ENCODE peak calls at places on chromosomes 7 and 10, in nine cellular contexts. E is SK-N-SH, D is prostate gland, V is HepG2, U is K562, A is stomach, T is spleen, G is HCT116, Y is upper lobe of left lung. I is an unnamed sample. For H3K4me1, the result is how much of the 10 kb centered on the place peaks cover.

GRCh38 chr7:80150621-80151273 is 16.1 kb downstream of the GNAI1 start:
- DNase-seq in E (no peak), D (no peak), V (no peak), U (no peak), A (no peak), T (no peak), G (no peak), Y (no peak), I (no peak)

GRCh38 chr7:140304071-140304799 is 94.1 kb downstream of the SLC37A3 start:
- DNase-seq in E (peak), D (no peak), V (peak), U (peak), A (no peak), T (no peak), G (no peak), Y (no peak), I (peak)

GRCh38 chr10:72308320-72308987 is 34.7 kb downstream of the DDIT4 start:
- DNase-seq in E (peak), D (no peak), V (peak), U (peak), A (peak), T (peak), G (peak), Y (no peak), I (no peak)

GRCh38 chr7:116421298-116421697 is 78.2 kb upstream of the CAV2 start:
- DNase-seq in E (no peak), D (no peak), V (no peak), U (no peak), A (no peak), T (no peak), G (no peak), Y (no peak), I (no peak)

GRCh38 chr7:46189255-46189790 is 268.3 kb upstream of the IGFBP3 start:
- DNase-seq in E (no peak), D (no peak), V (no peak), U (no peak), A (no peak), T (no peak), G (no peak), Y (no peak), I (no peak)

GRCh38 chr10:89853796-89854195 is 152.4 kb downstream of the KIF20B start:
- DNase-seq in E (peak), D (no peak), V (peak), U (peak), A (no peak), T (no peak), G (no peak), Y (peak), I (peak)

GRCh38 chr7:159064816-159065130 is 79.9 kb downstream of the VIPR2 start:
- DNase-seq in E (no peak), D (no peak), V (no peak), U (no peak), A (no peak), T (no peak), G (no peak), Y (no peak), I (no peak)

GRCh38 chr10:131854579-131855335 is 46.1 kb upstream of the PPP2R2D start:
- DNase-seq in E (peak), D (no peak), V (no peak), U (peak), A (no peak), T (peak), G (no peak), Y (peak), I (no peak)

GRCh38 chr7:105906690-105907089 is 30.3 kb upstream of the ATXN7L1 start:
- DNase-seq in E (no peak), D (no peak), V (no peak), U (no peak), A (no peak), T (no peak), G (no peak), Y (no peak), I (no peak)

GRCh38 chr7:121153995-121154394 is 165.5 kb downstream of the CPED1 start:
- DNase-seq in E (no peak), D (no peak), V (no peak), U (no peak), A (no peak), T (no peak), G (no peak), Y (no peak), I (no peak)

GRCh38 chr7:139482662-139483466 is 609 bp downstream of the KLRG2 start:
- DNase-seq in E (peak), D (no peak), V (no peak), U (no peak), A (no peak), T (no peak), G (no peak), Y (peak), I (peak)

GRCh38 chr7:94696981-94697670 is 41.2 kb upstream of the SGCE start:
- DNase-seq in E (no peak), D (no peak), V (peak), U (no peak), A (peak), T (no peak), G (peak), Y (no peak), I (no peak)

GRCh38 chr7:710161-710560 is 16.3 kb upstream of the DNAAF5 start:
- DNase-seq in E (no peak), D (no peak), V (no peak), U (no peak), A (no peak), T (peak), G (no peak), Y (no peak), I (no peak)

GRCh38 chr10:97327348-97328294 is 6.9 kb downstream of the FRAT2 start:
- DNase-seq in E (no peak), D (peak), V (peak), U (peak), A (peak), T (no peak), G (no peak), Y (no peak), I (no peak)

GRCh38 chr10:74932648-74933047 is 106.2 kb downstream of the KAT6B start:
- DNase-seq in E (no peak), D (no peak), V (no peak), U (no peak), A (peak), T (no peak), G (no peak), Y (no peak), I (no peak)

GRCh38 chr7:139943391-139943790 is 114.3 kb downstream of the TBXAS1 start:
- DNase-seq in E (peak), D (no peak), V (no peak), U (no peak), A (no peak), T (no peak), G (no peak), Y (no peak), I (no peak)

GRCh38 chr7:100472854-100473499 is 6.0 kb downstream of the TSC22D4 start:
- DNase-seq in E (peak), D (no peak), V (no peak), U (peak), A (no peak), T (no peak), G (no peak), Y (no peak), I (no peak)

GRCh38 chr10:99403674-99404073 is 26.8 kb downstream of the GOT1 start:
- DNase-seq in E (no peak), D (no peak), V (no peak), U (no peak), A (no peak), T (no peak), G (no peak), Y (no peak), I (no peak)

GRCh38 chr7:85510287-85510686 is 323.4 kb upstream of the SEMA3D start:
- DNase-seq in E (peak), D (no peak), V (no peak), U (no peak), A (no peak), T (no peak), G (no peak), Y (no peak), I (no peak)

GRCh38 chr7:44849277-44850210 is 1.7 kb upstream of the H2AZ2 start:
- DNase-seq in E (no peak), D (no peak), V (no peak), U (peak), A (no peak), T (no peak), G (no peak), Y (no peak), I (no peak)

GRCh38 chr10:13100349-13101294 is 659 bp downstream of the OPTN start:
- DNase-seq in E (no peak), D (peak), V (peak), U (no peak), A (peak), T (no peak), G (no peak), Y (no peak), I (peak)

GRCh38 chr10:128518000-128518399 is 391.8 kb upstream of the MKI67 start:
- DNase-seq in E (no peak), D (no peak), V (no peak), U (no peak), A (no peak), T (no peak), G (no peak), Y (no peak), I (no peak)

GRCh38 chr7:106206826-106207541 is 77.8 kb downstream of the NAMPT start:
- DNase-seq in E (no peak), D (peak), V (no peak), U (no peak), A (peak), T (no peak), G (no peak), Y (no peak), I (no peak)

GRCh38 chr10:72218756-72219155 is 2.7 kb upstream of the ASCC1 start:
- DNase-seq in E (no peak), D (no peak), V (no peak), U (no peak), A (no peak), T (no peak), G (no peak), Y (no peak), I (no peak)

GRCh38 chr7:31850066-31850465 is 163.1 kb downstream of the PPP1R17 start:
- DNase-seq in E (no peak), D (no peak), V (no peak), U (no peak), A (no peak), T (no peak), G (no peak), Y (no peak), I (no peak)

GRCh38 chr10:43263551-43264323 is 3.1 kb downstream of the RASGEF1A start:
- DNase-seq in E (peak), D (no peak), V (no peak), U (no peak), A (peak), T (no peak), G (no peak), Y (peak), I (peak)
- TF ChIP-seq CTCF in E (peak), D (no peak), V (no peak), U (no peak), A (no peak), T (no peak), G (peak), Y (no peak), I (peak)

DNA sequence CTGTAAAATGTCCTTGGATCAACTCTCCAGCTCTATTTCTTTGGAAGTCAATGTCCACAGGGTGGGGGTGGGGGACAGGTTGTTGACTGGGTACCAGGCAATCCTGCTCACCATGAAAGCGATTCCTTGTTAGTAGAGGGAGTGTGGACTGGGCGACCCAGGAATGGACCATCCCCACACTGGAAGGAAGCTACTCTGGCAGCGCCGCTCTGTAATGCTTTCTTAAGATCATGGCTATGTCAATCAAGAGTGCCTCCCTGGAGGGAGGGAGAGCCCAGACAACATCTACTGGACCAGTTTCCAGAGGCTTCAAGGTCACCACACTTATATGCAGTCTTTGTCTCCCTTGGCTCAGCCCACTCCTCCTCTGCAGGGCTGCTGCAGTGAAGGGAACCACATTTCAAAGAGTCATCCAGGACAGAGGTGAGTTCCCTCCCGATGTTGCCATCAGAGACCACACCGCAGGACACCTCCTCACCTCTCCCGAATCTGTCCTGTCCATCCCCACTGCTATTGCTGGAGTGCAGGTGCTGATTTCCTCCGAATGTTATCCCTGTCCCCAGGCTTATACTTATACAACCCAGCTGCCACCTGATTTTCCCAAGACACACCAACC is 6.9 kb downstream of the GIMAP5 start:
- DNase-seq in E (no peak), D (no peak), V (no peak), U (no peak), A (no peak), T (no peak), G (no peak), Y (no peak), I (no peak)
- TF ChIP-seq POLR2AphosphoS5 in E (no peak), D (no peak), V (no peak), U (no peak), A (no peak), T (peak), G (no peak), Y (no peak), I (no peak)

GRCh38 chr10:11195017-11195586 is 177.4 kb downstream of the CELF2 start:
- DNase-seq in E (no peak), D (no peak), V (no peak), U (no peak), A (no peak), T (no peak), G (no peak), Y (no peak), I (no peak)

GRCh38 chr10:11191673-11192072 is 174.0 kb downstream of the CELF2 start:
- DNase-seq in E (no peak), D (no peak), V (no peak), U (no peak), A (no peak), T (no peak), G (no peak), Y (no peak), I (no peak)

GRCh38 chr10:11197266-11197712 is 179.6 kb downstream of the CELF2 start:
- DNase-seq in E (no peak), D (peak), V (no peak), U (peak), A (no peak), T (no peak), G (no peak), Y (no peak), I (peak)

GRCh38 chr10:11189581-11190376 is 172.1 kb downstream of the CELF2 start:
- DNase-seq in E (no peak), D (no peak), V (no peak), U (no peak), A (no peak), T (no peak), G (no peak), Y (no peak), I (peak)

DNA sequence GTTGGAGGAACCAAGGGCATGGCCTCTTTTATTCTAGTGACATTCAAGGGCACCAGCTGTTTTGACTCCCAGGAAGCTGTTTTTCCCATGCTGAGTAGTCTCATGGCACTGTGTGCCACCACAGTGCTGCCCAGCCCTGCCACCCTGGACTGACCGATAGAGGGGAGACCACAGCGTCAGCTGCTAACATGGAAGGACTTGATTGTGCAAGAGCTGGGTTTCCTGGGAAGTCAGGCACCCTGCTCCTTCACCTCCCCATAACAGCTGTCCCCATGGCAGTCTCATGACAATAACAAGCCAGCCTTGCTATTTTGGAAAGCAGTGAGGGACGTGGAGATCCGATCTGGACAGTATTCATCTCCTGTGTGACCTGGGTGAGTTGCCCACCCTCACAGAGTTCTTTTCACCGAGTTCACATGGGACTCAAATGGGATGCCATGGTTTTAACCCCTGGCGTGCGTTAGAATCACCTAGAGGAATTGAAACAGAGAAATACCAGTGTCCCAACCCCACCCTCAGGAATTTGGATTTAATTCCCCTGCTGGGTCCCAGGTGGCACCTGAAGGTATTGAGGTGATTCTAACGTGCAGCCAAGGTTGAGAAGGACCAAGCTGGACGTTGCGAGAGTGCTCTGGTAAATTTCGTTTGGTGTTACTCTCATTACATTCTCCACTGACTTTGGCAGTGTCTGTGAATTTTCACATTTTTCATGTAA is 174.8 kb downstream of the CELF2 start:
- DNase-seq in E (no peak), D (no peak), V (no peak), U (no peak), A (no peak), T (no peak), G (no peak), Y (peak), I (peak)
- H3K4me1 ChIP-seq in E (under half), D (under half), V (under half), U (under half), A (under half), T (half or more), G (under half), Y (half or more), I (under half)

DNA sequence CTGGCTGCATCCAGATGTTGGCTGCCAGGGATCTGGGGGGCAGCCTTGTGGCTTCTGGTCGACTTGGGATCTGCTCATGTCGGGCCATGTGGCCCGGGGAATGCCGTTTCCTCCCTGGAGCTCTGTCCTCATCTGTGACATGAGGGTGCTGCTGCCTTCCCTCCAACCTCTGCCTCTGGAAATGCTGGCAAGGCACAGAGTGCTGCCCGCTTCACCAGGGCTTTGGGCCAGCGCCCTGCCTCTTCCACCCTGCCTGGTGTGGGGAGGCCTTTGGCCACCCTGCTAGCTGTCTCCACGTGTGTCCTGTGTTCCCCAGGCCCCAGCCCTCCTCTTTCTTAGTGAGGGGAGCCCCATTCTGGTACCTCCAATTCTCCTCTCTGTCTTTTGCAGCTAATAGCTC is 5.8 kb upstream of the SMARCD3 start:
- DNase-seq in E (no peak), D (no peak), V (no peak), U (no peak), A (no peak), T (no peak), G (no peak), Y (no peak), I (no peak)
- TF ChIP-seq CTCF in E (no peak), D (no peak), V (no peak), U (no peak), A (no peak), T (no peak), G (no peak), Y (no peak), I (no peak)

GRCh38 chr10:103745264-103746247 is 109.8 kb downstream of the SH3PXD2A start:
- DNase-seq in E (no peak), D (peak), V (no peak), U (no peak), A (no peak), T (no peak), G (peak), Y (no peak), I (peak)
- TF ChIP-seq POLR2AphosphoS5 in E (no peak), D (peak), V (no peak), U (no peak), A (no peak), T (no peak), G (peak), Y (no peak), I (no peak)